ENCODE peak calls at places on chromosomes 7 and 10, in five cellular contexts. O is mucosa of descending colon, M is HFF-Myc, P is fibroblast of pulmonary artery, V is endothelial cell of umbilical vein. J is an unnamed sample.

GRCh38 chr7:42699415-42700178 is 212.3 kb downstream of the C7orf25 start:
- DNase-seq in P (no peak), O (no peak), M (no peak), V (no peak), J (no peak)

GRCh38 chr10:52740913-52741675 is 31.5 kb downstream of the MBL2 start:
- DNase-seq in V (peak), P (peak), M (no peak), O (peak), J (peak)

GRCh38 chr10:58304099-58304633 is 30.6 kb upstream of the UBE2D1 start:
- DNase-seq in M (no peak), O (no peak), P (no peak), V (no peak), J (no peak)

GRCh38 chr7:130695840-130696239 is 9.5 kb upstream of the TSGA13 start:
- DNase-seq in P (peak), O (no peak), V (peak), M (no peak), J (peak)

GRCh38 chr7:128032605-128033235 is 1.5 kb upstream of the LRRC4 start:
- DNase-seq in M (no peak), V (no peak), P (no peak), O (no peak), J (peak)

GRCh38 chr10:97724341-97724941 is 10.9 kb downstream of the MARVELD1 start:
- DNase-seq in P (peak), V (no peak), M (no peak), O (peak), J (no peak)

GRCh38 chr7:144830024-144830785 is 5.6 kb downstream of the TPK1 start:
- DNase-seq in P (no peak), M (no peak), V (no peak), O (peak), J (no peak)

GRCh38 chr7:28155964-28156363 is 24.6 kb downstream of the JAZF1 start:
- DNase-seq in O (no peak), V (no peak), P (peak), M (no peak), J (peak)

GRCh38 chr7:137970263-137970975 is 31.5 kb downstream of the CREB3L2 start:
- DNase-seq in P (peak), O (no peak), V (peak), M (no peak), J (peak)

GRCh38 chr10:47381427-47382379 is 2.4 kb downstream of the ZNF488 start:
- DNase-seq in P (no peak), V (no peak), M (no peak), O (no peak), J (no peak)

GRCh38 chr7:428896-429827 is 90.5 kb downstream of the PDGFA start:
- DNase-seq in M (no peak), V (no peak), P (no peak), O (no peak), J (no peak)

GRCh38 chr7:66167773-66168367 is 37.3 kb upstream of the TPST1 start:
- DNase-seq in P (peak), M (no peak), V (peak), O (no peak), J (peak)

GRCh38 chr10:49277973-49278372 is 21.0 kb upstream of the C10orf71 start:
- DNase-seq in P (no peak), M (no peak), O (no peak), V (no peak), J (no peak)

GRCh38 chr10:28360175-28360574 is 57.3 kb upstream of the MPP7 start:
- DNase-seq in O (no peak), V (no peak), P (no peak), M (no peak), J (no peak)

GRCh38 chr10:89478739-89479116 is 56.7 kb downstream of the SLC16A12 start:
- DNase-seq in O (no peak), V (no peak), M (no peak), P (peak), J (peak)

GRCh38 chr7:121752706-121753105 is 120.3 kb upstream of the PTPRZ1 start:
- DNase-seq in O (peak), V (no peak), M (no peak), P (peak), J (peak)
- TF ChIP-seq CTCF in O (no peak), V (no peak), M (peak), P (peak), J (peak)

DNA sequence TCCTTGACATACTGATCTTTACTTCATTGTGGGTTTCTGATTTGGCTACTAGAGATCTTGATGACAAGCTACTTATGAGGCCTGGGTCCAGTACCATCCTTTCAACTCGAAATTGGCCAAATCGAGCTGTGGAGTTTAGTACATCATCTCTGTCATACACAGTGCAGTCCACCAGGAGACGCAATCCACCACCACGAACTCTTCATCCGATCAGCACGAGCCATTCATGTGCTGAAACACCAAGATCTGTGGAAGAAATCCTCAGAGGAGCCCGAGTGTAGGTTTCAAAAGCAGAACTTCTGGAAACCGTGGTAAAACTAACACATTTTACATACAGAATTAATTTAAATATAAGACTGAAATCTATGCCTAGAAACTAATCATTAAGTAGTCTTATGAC is 14.2 kb downstream of the DNAJC9 start:
- DNase-seq in V (peak), M (no peak), O (no peak), P (no peak), J (peak)
- TF ChIP-seq CTCF in V (no peak), M (peak), O (no peak), P (no peak), J (peak)

GRCh38 chr10:8053446-8054242 is 844 bp upstream of the GATA3 start:
- DNase-seq in V (peak), O (peak), M (peak), P (peak), J (peak)
- TF ChIP-seq CTCF in V (peak), O (peak), M (no peak), P (peak), J (peak)

GRCh38 chr10:111348049-111348448 is 271.2 kb downstream of the ADRA2A start:
- DNase-seq in O (no peak), P (no peak), M (no peak), V (no peak), J (no peak)

GRCh38 chr10:111347386-111348005 is 270.7 kb downstream of the ADRA2A start:
- DNase-seq in V (no peak), P (no peak), M (no peak), O (peak), J (no peak)

GRCh38 chr10:111344804-111345203 is 268.0 kb downstream of the ADRA2A start:
- DNase-seq in O (no peak), P (no peak), V (no peak), M (no peak), J (no peak)
- TF ChIP-seq CTCF in O (no peak), P (no peak), V (no peak), M (no peak), J (no peak)

GRCh38 chr10:131396108-131397010 is 84.8 kb upstream of the TCERG1L start:
- DNase-seq in P (no peak), O (no peak), V (no peak), M (no peak), J (no peak)
- TF ChIP-seq CTCF in P (no peak), O (no peak), V (no peak), M (no peak), J (no peak)